ENCODE peak calls at places on chromosomes 2 and 18, in nine cellular contexts. R is sigmoid colon; V is OCI-LY7; J is CD8-positive, alpha-beta T cell; D is neural progenitor cell; Z is right lobe of liver; F is heart left ventricle; I is breast epithelium; E is neuronal stem cell. W is an unnamed sample. For H3K36me3, the result is how much of the 10 kb centered on the place peaks cover.

GRCh38 chr2:9498210-9498609 is 23.9 kb downstream of the IAH1 start:
- DNase-seq in R (no peak), V (no peak), J (no peak), D (no peak), Z (no peak), F (no peak), I (no peak), E (no peak), W (no peak)

GRCh38 chr18:48943736-48944527 is 6.8 kb downstream of the SMAD7 start:
- DNase-seq in R (no peak), V (no peak), J (no peak), D (no peak), Z (no peak), F (no peak), I (no peak), E (no peak), W (no peak)

GRCh38 chr18:54109131-54109683 is 115.3 kb downstream of the MBD2 start:
- DNase-seq in R (no peak), V (no peak), J (no peak), D (no peak), Z (no peak), F (no peak), I (no peak), E (no peak), W (no peak)

GRCh38 chr18:80022613-80023012 is 11.6 kb upstream of the RBFA start:
- DNase-seq in R (no peak), V (peak), J (no peak), D (peak), Z (no peak), F (no peak), I (no peak), E (peak), W (no peak)

GRCh38 chr2:181554511-181554910 is 97.3 kb downstream of the ITGA4 start:
- DNase-seq in R (no peak), V (no peak), J (no peak), D (no peak), Z (no peak), F (no peak), I (no peak), E (no peak), W (no peak)

GRCh38 chr2:145423809-145424208 is 903.9 kb upstream of the ZEB2 start:
- DNase-seq in R (no peak), V (no peak), J (no peak), D (no peak), Z (no peak), F (no peak), I (no peak), E (no peak), W (no peak)

GRCh38 chr2:30686669-30687068 is 120.6 kb downstream of the CAPN13 start:
- DNase-seq in R (peak), V (no peak), J (no peak), D (no peak), Z (no peak), F (no peak), I (peak), E (no peak), W (no peak)

GRCh38 chr2:43311276-43311675 is 84.9 kb upstream of the ZFP36L2 start:
- DNase-seq in R (no peak), V (no peak), J (no peak), D (no peak), Z (no peak), F (no peak), I (no peak), E (no peak), W (no peak)

GRCh38 chr2:30670453-30670852 is 136.8 kb downstream of the CAPN13 start:
- DNase-seq in R (peak), V (peak), J (no peak), D (no peak), Z (no peak), F (no peak), I (no peak), E (no peak), W (no peak)

GRCh38 chr18:51603111-51603510 is 405.6 kb upstream of the MEX3C start:
- DNase-seq in R (no peak), V (no peak), J (no peak), D (peak), Z (no peak), F (no peak), I (no peak), E (no peak), W (no peak)

GRCh38 chr2:233912799-233913423 is 4.3 kb upstream of the TRPM8 start:
- DNase-seq in R (no peak), V (peak), J (peak), D (peak), Z (no peak), F (no peak), I (no peak), E (peak), W (peak)

GRCh38 chr2:120177011-120177621 is 46.1 kb downstream of the TMEM185B start:
- DNase-seq in R (no peak), V (peak), J (peak), D (peak), Z (peak), F (peak), I (peak), E (no peak), W (peak)

GRCh38 chr2:218892693-218893348 is 12.2 kb downstream of the WNT10A start:
- DNase-seq in R (no peak), V (peak), J (peak), D (peak), Z (peak), F (peak), I (no peak), E (peak), W (peak)

GRCh38 chr2:99420751-99421299 is 69.0 kb downstream of the REV1 start:
- DNase-seq in R (no peak), V (no peak), J (no peak), D (no peak), Z (no peak), F (no peak), I (no peak), E (no peak), W (no peak)

GRCh38 chr2:208350610-208351009 is 56.0 kb upstream of the PTH2R start:
- DNase-seq in R (no peak), V (no peak), J (no peak), D (no peak), Z (no peak), F (no peak), I (no peak), E (no peak), W (no peak)

GRCh38 chr18:22838639-22839487 is 94.3 kb upstream of the RBBP8 start:
- DNase-seq in R (no peak), V (no peak), J (no peak), D (no peak), Z (no peak), F (no peak), I (no peak), E (no peak), W (no peak)

GRCh38 chr2:20198796-20199361 is 26.1 kb downstream of the SDC1 start:
- DNase-seq in R (no peak), V (no peak), J (no peak), D (no peak), Z (no peak), F (no peak), I (no peak), E (no peak), W (no peak)

GRCh38 chr18:49616618-49617328 is 54.9 kb downstream of the LIPG start:
- DNase-seq in R (no peak), V (no peak), J (no peak), D (no peak), Z (no peak), F (no peak), I (no peak), E (no peak), W (no peak)

GRCh38 chr2:180015951-180016709 is 9.0 kb upstream of the CWC22 start:
- DNase-seq in R (no peak), V (no peak), J (no peak), D (no peak), Z (no peak), F (no peak), I (no peak), E (no peak), W (no peak)

GRCh38 chr2:30334738-30335426 is 103.5 kb downstream of the LBH start:
- DNase-seq in R (no peak), V (peak), J (no peak), D (peak), Z (no peak), F (no peak), I (no peak), E (no peak), W (no peak)

GRCh38 chr18:48711651-48712486 is 173.0 kb downstream of the CTIF start:
- DNase-seq in R (no peak), V (peak), J (no peak), D (peak), Z (no peak), F (peak), I (no peak), E (peak), W (peak)

GRCh38 chr18:58653814-58654509 is 17.3 kb upstream of the MALT1 start:
- DNase-seq in R (no peak), V (no peak), J (no peak), D (no peak), Z (no peak), F (no peak), I (no peak), E (no peak), W (no peak)

GRCh38 chr2:127118467-127118866 is 11.5 kb upstream of the BIN1 start:
- DNase-seq in R (peak), V (no peak), J (no peak), D (no peak), Z (no peak), F (no peak), I (no peak), E (no peak), W (no peak)

GRCh38 chr18:75884728-75885127 is 457.2 kb upstream of the SMIM21 start:
- DNase-seq in R (no peak), V (no peak), J (no peak), D (no peak), Z (no peak), F (no peak), I (no peak), E (no peak), W (no peak)

GRCh38 chr2:27687232-27687631 is 23.5 kb downstream of the SLC4A1AP start:
- DNase-seq in R (no peak), V (no peak), J (no peak), D (no peak), Z (no peak), F (no peak), I (no peak), E (no peak), W (no peak)

GRCh38 chr2:76381624-76382023 is 670.9 kb upstream of the GCFC2 start:
- DNase-seq in R (no peak), V (no peak), J (no peak), D (no peak), Z (no peak), F (no peak), I (no peak), E (no peak), W (no peak)

GRCh38 chr2:185643434-185643833 is 95.2 kb upstream of the FSIP2 start:
- DNase-seq in R (no peak), V (no peak), J (no peak), D (no peak), Z (no peak), F (no peak), I (no peak), E (no peak), W (no peak)

GRCh38 chr2:72141032-72141645 is 6.5 kb downstream of the CYP26B1 start:
- DNase-seq in R (no peak), V (no peak), J (no peak), D (no peak), Z (peak), F (peak), I (no peak), E (no peak), W (no peak)

GRCh38 chr18:8121091-8121490 is 488.1 kb upstream of the RAB12 start:
- DNase-seq in R (no peak), V (no peak), J (no peak), D (no peak), Z (no peak), F (no peak), I (no peak), E (no peak), W (no peak)

GRCh38 chr18:63090334-63090733 is 229.2 kb downstream of the BCL2 start:
- DNase-seq in R (peak), V (no peak), J (no peak), D (no peak), Z (no peak), F (no peak), I (no peak), E (no peak), W (no peak)

GRCh38 chr2:191351298-191351697 is 106.1 kb downstream of the MYO1B start:
- DNase-seq in R (no peak), V (no peak), J (no peak), D (no peak), Z (no peak), F (no peak), I (no peak), E (no peak), W (no peak)

GRCh38 chr18:4293337-4293736 is 161.8 kb downstream of the DLGAP1 start:
- DNase-seq in R (no peak), V (no peak), J (no peak), D (no peak), Z (no peak), F (no peak), I (no peak), E (no peak), W (no peak)

GRCh38 chr2:64348386-64349142 is 105.4 kb upstream of the LGALSL start:
- DNase-seq in R (no peak), V (no peak), J (no peak), D (no peak), Z (no peak), F (no peak), I (no peak), E (no peak), W (no peak)

GRCh38 chr2:73938761-73939352 is 12.2 kb downstream of the DGUOK start:
- DNase-seq in R (no peak), V (no peak), J (no peak), D (no peak), Z (no peak), F (no peak), I (no peak), E (no peak), W (no peak)

GRCh38 chr2:147546109-147546508 is 298.7 kb upstream of the ACVR2A start:
- DNase-seq in R (no peak), V (no peak), J (no peak), D (no peak), Z (no peak), F (no peak), I (no peak), E (no peak), W (no peak)

GRCh38 chr2:241945803-241946202 is 76.3 kb downstream of the RTP5 start:
- DNase-seq in R (peak), V (no peak), J (no peak), D (no peak), Z (peak), F (no peak), I (no peak), E (no peak), W (no peak)

GRCh38 chr2:174681983-174682577 is 82.2 kb downstream of the CHRNA1 start:
- DNase-seq in R (peak), V (no peak), J (peak), D (peak), Z (peak), F (peak), I (no peak), E (peak), W (no peak)

GRCh38 chr2:43196773-43197567 is 29.4 kb downstream of the ZFP36L2 start:
- DNase-seq in R (no peak), V (no peak), J (no peak), D (no peak), Z (no peak), F (no peak), I (no peak), E (no peak), W (no peak)

DNA sequence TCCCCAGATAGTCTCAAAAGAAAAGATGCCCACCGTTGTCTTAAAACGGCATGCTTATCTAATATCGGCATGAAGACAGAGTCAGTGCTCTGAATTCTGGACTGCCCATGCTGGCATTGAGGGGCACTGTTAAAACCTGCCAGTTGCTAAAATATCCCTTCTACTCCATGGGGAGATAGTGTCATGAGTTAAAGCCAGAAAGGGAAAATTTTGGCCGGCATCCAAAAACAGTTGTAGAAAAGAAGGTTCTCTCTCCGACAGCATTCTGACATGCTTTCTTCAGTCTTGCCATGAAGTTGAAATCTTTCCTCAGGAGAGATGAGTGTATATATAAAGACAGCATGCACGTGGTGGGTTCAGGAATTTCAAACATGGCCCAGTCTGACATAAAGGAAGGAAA is 401.3 kb upstream of the PIK3C3 start:
- DNase-seq in R (no peak), V (no peak), J (no peak), D (no peak), Z (no peak), F (no peak), I (no peak), E (no peak), W (no peak)
- H3K36me3 ChIP-seq in R (under half), V (under half), J (under half), D (under half), Z (under half), F (under half), I (under half), E (under half), W (under half)

GRCh38 chr2:205273627-205274026 is 408.7 kb upstream of the NRP2 start:
- DNase-seq in R (no peak), V (no peak), J (no peak), D (no peak), Z (no peak), F (no peak), I (no peak), E (no peak), W (no peak)

GRCh38 chr2:205274801-205275200 is 407.5 kb upstream of the NRP2 start:
- DNase-seq in R (no peak), V (no peak), J (no peak), D (no peak), Z (no peak), F (no peak), I (no peak), E (no peak), W (no peak)

GRCh38 chr2:205280630-205281225 is 401.6 kb upstream of the NRP2 start:
- DNase-seq in R (no peak), V (no peak), J (no peak), D (no peak), Z (no peak), F (no peak), I (no peak), E (no peak), W (no peak)

GRCh38 chr2:205273148-205273547 is 409.2 kb upstream of the NRP2 start:
- DNase-seq in R (no peak), V (no peak), J (no peak), D (peak), Z (no peak), F (no peak), I (no peak), E (peak), W (no peak)

DNA sequence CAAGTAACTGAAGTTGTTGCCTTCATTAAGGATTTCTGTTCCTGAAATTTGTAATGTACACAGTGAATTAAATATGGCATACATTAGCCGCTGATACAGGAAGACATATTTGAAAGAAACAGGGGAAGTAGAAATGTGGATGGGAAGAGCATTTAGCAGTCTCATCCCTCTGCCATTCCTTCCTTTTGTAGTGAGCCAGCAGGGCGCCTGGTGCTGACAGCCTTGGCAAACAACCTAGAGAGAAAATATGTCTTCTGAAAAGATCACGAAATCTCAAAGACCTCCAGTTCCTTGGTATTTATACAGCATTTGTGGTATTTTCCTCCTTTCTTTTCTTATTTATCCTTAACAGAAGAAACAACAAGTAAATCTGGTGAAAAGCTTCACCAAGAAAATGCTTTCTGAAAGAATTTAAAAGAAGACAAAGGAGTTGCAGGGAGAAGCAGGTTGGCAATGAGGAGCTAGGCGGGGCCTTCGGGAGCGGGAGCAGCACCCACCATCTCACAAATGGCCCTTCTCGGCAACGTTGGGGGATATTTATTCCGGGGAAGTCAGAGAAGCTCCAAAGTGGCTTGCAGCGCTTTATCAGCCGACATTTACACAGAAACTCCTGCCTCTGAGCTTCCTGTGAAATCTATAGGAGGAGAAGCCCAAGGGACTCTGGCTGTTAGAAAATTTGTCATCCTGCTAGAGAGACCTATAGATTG is 406.1 kb upstream of the NRP2 start:
- DNase-seq in R (no peak), V (no peak), J (no peak), D (peak), Z (no peak), F (no peak), I (no peak), E (peak), W (no peak)
- H3K36me3 ChIP-seq in R (under half), V (under half), J (under half), D (under half), Z (under half), F (under half), I (under half), E (under half), W (under half)

GRCh38 chr2:38744399-38744780 is 6.8 kb downstream of the SRSF7 start:
- DNase-seq in R (no peak), V (no peak), J (no peak), D (no peak), Z (no peak), F (no peak), I (no peak), E (no peak), W (no peak)

GRCh38 chr2:38742797-38743559 is 8.2 kb downstream of the SRSF7 start:
- DNase-seq in R (no peak), V (no peak), J (no peak), D (no peak), Z (no peak), F (no peak), I (peak), E (no peak), W (no peak)

GRCh38 chr2:38740851-38741541 is 10.2 kb downstream of the SRSF7 start:
- DNase-seq in R (no peak), V (peak), J (no peak), D (peak), Z (no peak), F (no peak), I (peak), E (peak), W (peak)

GRCh38 chr2:38741542-38741852 is 9.7 kb downstream of the SRSF7 start:
- DNase-seq in R (no peak), V (no peak), J (no peak), D (no peak), Z (no peak), F (no peak), I (peak), E (no peak), W (no peak)

DNA sequence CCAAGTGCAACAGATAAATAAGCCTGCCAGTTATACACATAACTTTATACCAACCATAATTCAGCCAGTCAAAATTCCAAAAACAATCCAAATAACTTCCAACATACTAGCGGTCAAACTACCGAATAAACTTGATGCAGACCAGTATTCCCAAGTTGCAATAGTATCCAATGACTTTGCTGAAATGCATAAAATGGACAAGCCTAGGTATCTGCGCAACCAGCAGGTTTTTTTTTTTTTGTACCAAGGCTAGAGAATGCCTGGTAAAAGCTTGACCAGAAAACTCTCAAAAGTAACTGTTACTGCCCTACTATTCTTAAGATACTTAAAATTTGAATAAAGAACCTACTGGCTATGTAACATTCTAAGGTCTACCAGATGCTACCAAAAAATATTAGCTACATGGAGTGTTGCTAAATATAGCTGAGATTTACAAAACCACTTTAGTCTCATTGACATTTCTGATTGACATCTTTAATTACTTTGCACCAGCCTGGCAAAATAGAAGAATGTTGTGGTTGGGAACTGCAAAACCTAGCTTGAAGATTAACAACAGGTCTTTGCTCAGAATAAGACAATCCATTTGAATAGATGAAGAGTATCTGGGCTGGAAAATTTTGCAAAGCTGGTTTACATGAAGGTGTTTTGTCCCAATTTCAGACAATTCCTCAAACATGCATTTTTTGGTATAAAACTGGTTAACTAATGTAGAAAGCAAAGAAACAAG is 7.3 kb downstream of the SRSF7 start:
- DNase-seq in R (no peak), V (no peak), J (no peak), D (no peak), Z (no peak), F (no peak), I (no peak), E (no peak), W (no peak)
- H3K36me3 ChIP-seq in R (under half), V (half or more), J (half or more), D (half or more), Z (under half), F (under half), I (under half), E (under half), W (half or more)

GRCh38 chr2:53852540-53852939 is 7.2 kb downstream of the GPR75 start:
- DNase-seq in R (no peak), V (no peak), J (no peak), D (no peak), Z (no peak), F (no peak), I (no peak), E (no peak), W (no peak)
- H3K36me3 ChIP-seq in R (under half), V (under half), J (under half), D (under half), Z (under half), F (under half), I (under half), E (under half), W (under half)

GRCh38 chr2:169623224-169623623 is 39.1 kb downstream of the PPIG start:
- DNase-seq in R (no peak), V (no peak), J (no peak), D (no peak), Z (no peak), F (no peak), I (no peak), E (no peak), W (no peak)
- H3K36me3 ChIP-seq in R (under half), V (half or more), J (under half), D (under half), Z (under half), F (under half), I (under half), E (under half), W (half or more)

W was measured in K562.